ENCODE peak calls at places on chromosomes 5 and 9, in four cellular contexts. T is fibroblast of gingiva, K is NCI-H2227 treated with DMSO at 0.1 percent for 48 hours, X is skeletal muscle cell. U is an unnamed sample.

GRCh38 chr5:154757647-154758406 is 2.6 kb downstream of the LARP1 start:
- DNase-seq in K (peak; percentile 16), T (no peak), X (no peak), U (no peak)

GRCh38 chr9:111728143-111728542 is 66.6 kb downstream of the SHOC1 start:
- DNase-seq in X (no peak), T (no peak), K (no peak), U (no peak)

GRCh38 chr5:55226027-55226933 is 835 bp downstream of the MCIDAS start:
- DNase-seq in K (peak; percentile 41), T (peak; percentile 9), X (no peak), U (peak; percentile 61)

GRCh38 chr5:136064510-136064909 is 35.7 kb downstream of the TGFBI start:
- DNase-seq in X (no peak), T (no peak), K (no peak), U (no peak)

GRCh38 chr9:133954862-133955529 is 37.1 kb downstream of the VAV2 start:
- DNase-seq in K (no peak), X (no peak), T (no peak), U (no peak)

GRCh38 chr5:72604111-72604792 is 97.0 kb upstream of the ZNF366 start:
- DNase-seq in X (peak; percentile 66), T (no peak), K (no peak), U (no peak)

GRCh38 chr5:89936576-89936975 is 473.0 kb downstream of the CETN3 start:
- DNase-seq in X (no peak), K (no peak), T (no peak), U (no peak)

GRCh38 chr5:150021491-150022162 is 21.1 kb downstream of the HMGXB3 start:
- DNase-seq in K (no peak), X (no peak), T (peak; percentile 32), U (no peak)

GRCh38 chr5:54668096-54668495 is 150.5 kb downstream of the SNX18 start:
- DNase-seq in K (no peak), T (no peak), X (no peak), U (no peak)

GRCh38 chr9:114002271-114002985 is 75.7 kb downstream of the AMBP start:
- DNase-seq in K (no peak), X (no peak), T (no peak), U (no peak)

GRCh38 chr5:171312129-171312819 is 3.2 kb downstream of the TLX3 start:
- DNase-seq in T (no peak), X (no peak), K (no peak), U (no peak)

GRCh38 chr5:151925396-151925750 is 722 bp upstream of the GLRA1 start:
- DNase-seq in K (peak; percentile 73), X (no peak), T (no peak), U (no peak)

GRCh38 chr5:173283318-173284288 is 44.6 kb downstream of the STC2 start:
- DNase-seq in K (no peak), X (no peak), T (peak; percentile 39), U (peak; percentile 52)

GRCh38 chr5:168314735-168315411 is 23.4 kb downstream of the WWC1 start:
- DNase-seq in T (peak; percentile 75), X (peak; percentile 92), K (no peak), U (no peak)

GRCh38 chr5:171449426-171449825 is 30.0 kb downstream of the FGF18 start:
- DNase-seq in X (no peak), T (no peak), K (no peak), U (no peak)

GRCh38 chr9:20111173-20111843 is 322.5 kb upstream of the SLC24A2 start:
- DNase-seq in T (no peak), K (no peak), X (no peak), U (no peak)

GRCh38 chr5:154595662-154596061 is 117.6 kb upstream of the HAND1 start:
- DNase-seq in X (no peak), K (no peak), T (no peak), U (no peak)

GRCh38 chr5:102753889-102754498 is 1.1 kb upstream of the PAM start:
- DNase-seq in T (no peak), K (no peak), X (no peak), U (no peak)

GRCh38 chr9:10999646-11000045 is 386.8 kb upstream of the PTPRD start:
- DNase-seq in K (no peak), X (no peak), T (no peak), U (no peak)

GRCh38 chr9:92759446-92759845 is 5.2 kb downstream of the BICD2 start:
- DNase-seq in X (no peak), T (no peak), K (no peak), U (no peak)

GRCh38 chr9:135890190-135890861 is 17.0 kb downstream of the CAMSAP1 start:
- DNase-seq in K (no peak), T (no peak), X (no peak), U (no peak)

GRCh38 chr9:121650220-121651013 is 1.0 kb upstream of the DAB2IP start:
- DNase-seq in X (no peak), K (peak; percentile 43), T (no peak), U (no peak)

GRCh38 chr5:147906326-147907095 is at the start of gene C5orf46:
- DNase-seq in T (peak; percentile 42), K (no peak), X (peak; percentile 28), U (no peak)